ENCODE peak calls at places on chromosomes 6 and 20, in four cellular contexts. A is thoracic aorta, R is breast epithelium, T is psoas muscle. N is an unnamed sample.

GRCh38 chr6:3026811-3027626 is 27.3 kb downstream of the NQO2 start:
- DNase-seq in R (no peak), T (no peak), A (no peak), N (peak)

GRCh38 chr6:130843575-130844320 is 16.5 kb downstream of the SMLR1 start:
- DNase-seq in T (no peak), R (no peak), A (no peak), N (no peak)

GRCh38 chr6:82987951-82988350 is 77.7 kb downstream of the UBE3D start:
- DNase-seq in R (no peak), T (no peak), A (no peak), N (no peak)

GRCh38 chr6:12645941-12646340 is 70.6 kb upstream of the PHACTR1 start:
- DNase-seq in A (no peak), R (no peak), T (no peak), N (no peak)

GRCh38 chr6:148251891-148252290 is 90.7 kb upstream of the SASH1 start:
- DNase-seq in A (no peak), T (no peak), R (no peak), N (no peak)

GRCh38 chr6:68059894-68060293 is 575.2 kb upstream of the ADGRB3 start:
- DNase-seq in R (no peak), A (no peak), T (no peak), N (no peak)

GRCh38 chr6:28399370-28400121 is at the start of gene ZSCAN12:
- DNase-seq in R (peak), A (peak), T (peak), N (peak)

GRCh38 chr6:66926060-66926459 is 1219.0 kb upstream of the EYS start:
- DNase-seq in T (no peak), R (no peak), A (no peak), N (no peak)

GRCh38 chr20:45866454-45866853 is 9.0 kb downstream of the ZSWIM3 start:
- DNase-seq in R (no peak), T (no peak), A (no peak), N (no peak)

GRCh38 chr6:32188381-32189081 is 1.5 kb downstream of the PBX2 start:
- DNase-seq in T (no peak), R (no peak), A (no peak), N (no peak)

GRCh38 chr6:55941713-55942112 is 66.3 kb upstream of the BMP5 start:
- DNase-seq in T (no peak), R (no peak), A (no peak), N (no peak)
- TF ChIP-seq CTCF in T (no peak), R (no peak), A (no peak), N (peak)

GRCh38 chr6:39646751-39647420 is 78.3 kb downstream of the KIF6 start:
- DNase-seq in A (no peak), R (no peak), T (no peak), N (no peak)
- TF ChIP-seq CTCF in A (no peak), R (no peak), T (no peak), N (no peak)

GRCh38 chr6:135497412-135498177 is at the start of gene AHI1:
- DNase-seq in R (peak), T (peak), A (peak), N (peak)
- TF ChIP-seq CTCF in R (peak), T (no peak), A (no peak), N (peak)

GRCh38 chr6:105111093-105111492 is 68.7 kb downstream of the POPDC3 start:
- DNase-seq in A (no peak), R (no peak), T (no peak), N (no peak)

GRCh38 chr6:105111871-105112270 is 67.9 kb downstream of the POPDC3 start:
- DNase-seq in T (no peak), A (no peak), R (no peak), N (no peak)

GRCh38 chr6:105112577-105112976 is 67.2 kb downstream of the POPDC3 start:
- DNase-seq in A (no peak), R (no peak), T (no peak), N (no peak)

GRCh38 chr6:105108631-105109262 is 71.1 kb downstream of the POPDC3 start:
- DNase-seq in T (no peak), A (no peak), R (no peak), N (no peak)

GRCh38 chr6:105109955-105110650 is 69.7 kb downstream of the POPDC3 start:
- DNase-seq in T (no peak), A (no peak), R (no peak), N (no peak)
- TF ChIP-seq CTCF in T (no peak), A (no peak), R (no peak), N (no peak)

GRCh38 chr6:17083397-17083796 is 18.5 kb upstream of the STMND1 start:
- DNase-seq in T (no peak), R (no peak), A (no peak), N (no peak)

GRCh38 chr6:17081860-17082508 is 19.9 kb upstream of the STMND1 start:
- DNase-seq in R (no peak), A (no peak), T (no peak), N (no peak)

GRCh38 chr6:17088091-17088611 is 13.7 kb upstream of the STMND1 start:
- DNase-seq in R (no peak), A (no peak), T (no peak), N (no peak)

GRCh38 chr6:17091122-17091521 is 10.7 kb upstream of the STMND1 start:
- DNase-seq in R (no peak), T (no peak), A (no peak), N (no peak)

DNA sequence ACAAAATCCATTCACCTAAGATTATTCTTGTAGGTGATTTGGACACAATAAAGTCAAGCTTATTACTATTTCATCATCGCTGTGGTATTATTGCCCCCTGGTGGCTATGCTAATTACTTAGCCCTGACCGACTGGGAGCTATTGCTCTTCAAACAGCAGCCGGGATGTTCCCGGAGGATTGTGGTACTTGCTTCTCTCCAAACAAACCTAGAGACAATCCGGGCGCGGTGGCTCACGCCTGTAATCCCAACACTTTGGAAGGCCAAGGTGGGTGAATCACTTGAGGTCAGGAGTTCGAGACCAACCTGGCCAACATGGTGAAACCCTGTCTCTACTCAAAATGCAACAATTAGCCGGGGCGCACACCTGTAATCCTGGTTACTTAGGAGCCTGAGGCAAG is 15.4 kb upstream of the STMND1 start:
- DNase-seq in R (peak), T (no peak), A (no peak), N (no peak)
- TF ChIP-seq CTCF in R (peak), T (peak), A (peak), N (peak)

DNA sequence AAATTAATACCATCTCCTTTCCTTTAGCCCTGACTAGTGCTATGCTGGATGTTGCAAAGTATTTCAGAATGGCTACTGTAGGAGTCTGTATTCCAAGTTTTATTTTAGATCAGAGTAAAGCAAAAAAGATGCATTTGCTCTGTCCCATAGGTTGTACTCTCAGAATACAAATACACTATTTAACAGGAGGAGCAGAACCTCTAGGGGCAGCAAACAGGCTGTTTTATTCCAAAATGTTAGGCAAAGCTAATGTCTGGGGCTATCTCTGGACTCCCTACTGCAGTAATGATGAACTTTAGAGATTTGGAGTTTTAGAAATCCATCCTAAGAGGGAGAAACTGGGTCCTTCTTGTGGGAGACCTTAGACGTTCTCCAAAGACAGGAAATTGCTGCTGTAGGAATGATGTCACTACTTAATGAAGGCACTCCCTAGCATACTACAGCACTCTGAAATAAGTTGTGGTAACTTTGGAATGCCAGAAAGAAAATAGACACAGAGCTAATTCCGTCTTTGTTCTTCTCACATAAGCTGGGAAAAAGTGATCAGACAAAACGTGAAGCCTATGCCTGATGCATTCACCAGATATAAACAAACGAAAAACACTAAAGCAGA is 392.4 kb upstream of the HS3ST5 start:
- DNase-seq in T (no peak), R (no peak), A (no peak), N (no peak)
- TF ChIP-seq CTCF in T (no peak), R (no peak), A (no peak), N (peak)

DNA sequence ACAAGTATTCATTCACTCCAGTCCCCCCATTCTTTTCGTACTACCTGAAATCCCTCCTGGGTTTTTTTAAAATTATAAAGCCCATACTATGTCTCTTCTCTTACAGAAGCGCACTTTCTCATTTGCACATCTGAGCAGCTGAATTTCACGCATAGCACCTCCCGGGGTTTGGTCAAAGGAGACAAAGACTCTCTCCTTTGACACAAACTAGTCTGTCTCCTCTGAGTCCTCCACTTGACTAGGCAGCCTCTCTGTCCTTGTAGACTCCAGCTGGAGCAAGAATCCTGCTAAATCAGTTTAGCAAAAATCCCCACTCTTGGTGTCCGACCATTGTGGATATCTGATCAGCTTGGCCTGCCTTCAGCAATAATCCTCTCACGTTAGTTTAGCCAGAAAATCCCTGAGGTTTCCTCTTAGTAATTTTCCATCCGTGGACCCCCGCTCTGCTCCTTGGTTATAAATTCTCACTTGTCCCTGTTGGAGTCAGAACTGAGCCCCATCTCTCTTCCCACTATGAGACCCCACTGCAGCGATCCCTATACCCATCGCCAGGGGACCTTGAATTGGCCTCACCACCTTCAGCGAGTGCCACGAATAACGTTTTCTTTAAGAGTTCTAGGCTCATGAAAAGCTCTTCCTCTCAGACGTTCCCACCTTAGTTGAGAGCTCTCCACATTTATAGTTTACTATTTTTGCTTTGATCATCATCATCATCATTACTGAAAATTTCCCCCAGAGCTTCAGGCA is 29.0 kb downstream of the PDYN start:
- DNase-seq in R (peak), T (no peak), A (no peak), N (no peak)
- TF ChIP-seq CTCF in R (no peak), T (no peak), A (no peak), N (no peak)